ENCODE peak calls at places on chromosome 4, in five cellular contexts. R is progenitor cell of endocrine pancreas, X is endothelial cell, H is kidney glomerular epithelial cell, P is D341Med. E is an unnamed sample.

GRCh38 chr4:139242511-139243051 is 37.4 kb downstream of the MGARP start:
- DNase-seq in R (no peak), X (no peak), H (peak), P (no peak), E (no peak)

GRCh38 chr4:109177411-109177810 is 125.0 kb downstream of the COL25A1 start:
- DNase-seq in R (no peak), X (no peak), H (no peak), P (no peak), E (no peak)

GRCh38 chr4:186657766-186658165 is 65.9 kb downstream of the FAT1 start:
- DNase-seq in R (no peak), X (no peak), H (no peak), P (no peak), E (no peak)

GRCh38 chr4:4837316-4837715 is 22.1 kb upstream of the MSX1 start:
- DNase-seq in R (no peak), X (no peak), H (no peak), P (no peak), E (no peak)

GRCh38 chr4:136526517-136526916 is 1005.8 kb downstream of the PCDH18 start:
- DNase-seq in R (no peak), X (no peak), H (peak), P (no peak), E (no peak)

GRCh38 chr4:39348371-39349265 is 17.5 kb downstream of the RFC1 start:
- DNase-seq in R (no peak), X (no peak), H (no peak), P (peak), E (no peak)

GRCh38 chr4:53563824-53564223 is 27.5 kb downstream of the LNX1 start:
- DNase-seq in R (no peak), X (no peak), H (no peak), P (no peak), E (no peak)

GRCh38 chr4:105179539-105180401 is 33.1 kb downstream of the TET2 start:
- DNase-seq in R (no peak), X (no peak), H (no peak), P (no peak), E (no peak)

GRCh38 chr4:33381806-33382205 is 2661.6 kb downstream of the PCDH7 start:
- DNase-seq in R (no peak), X (no peak), H (no peak), P (no peak), E (no peak)

GRCh38 chr4:169791527-169792156 is 33.9 kb upstream of the HPF1 start:
- DNase-seq in R (peak), X (peak), H (peak), P (peak), E (peak)

GRCh38 chr4:84238247-84239090 is 260.6 kb downstream of the NKX6-1 start:
- DNase-seq in R (no peak), X (no peak), H (no peak), P (no peak), E (no peak)

GRCh38 chr4:70522626-70523025 is 4.3 kb downstream of the AMTN start:
- DNase-seq in R (no peak), X (no peak), H (no peak), P (no peak), E (no peak)

GRCh38 chr4:97394653-97395052 is 748.6 kb downstream of the STPG2 start:
- DNase-seq in R (no peak), X (no peak), H (peak), P (no peak), E (no peak)

GRCh38 chr4:41572414-41572986 is 34.5 kb downstream of the LIMCH1 start:
- DNase-seq in R (no peak), X (no peak), H (no peak), P (no peak), E (no peak)

GRCh38 chr4:73631565-73632226 is 11.5 kb upstream of the RASSF6 start:
- DNase-seq in R (no peak), X (no peak), H (no peak), P (no peak), E (no peak)

GRCh38 chr4:104500452-104500851 is 5.8 kb upstream of the CXXC4 start:
- DNase-seq in R (no peak), X (peak), H (no peak), P (no peak), E (no peak)

GRCh38 chr4:38154251-38154650 is 194.1 kb downstream of the PTTG2 start:
- DNase-seq in R (no peak), X (no peak), H (no peak), P (no peak), E (no peak)

GRCh38 chr4:14719053-14719452 is 283.2 kb upstream of the CPEB2 start:
- DNase-seq in R (no peak), X (no peak), H (peak), P (no peak), E (no peak)

GRCh38 chr4:149980941-149981340 is 97.3 kb upstream of the DCLK2 start:
- DNase-seq in R (no peak), X (peak), H (peak), P (peak), E (peak)

GRCh38 chr4:134628074-134628473 is 426.5 kb upstream of the PABPC4L start:
- DNase-seq in R (no peak), X (no peak), H (no peak), P (no peak), E (no peak)

GRCh38 chr4:25174674-25175073 is 14.4 kb upstream of the SEPSECS start:
- DNase-seq in R (no peak), X (no peak), H (no peak), P (no peak), E (no peak)

GRCh38 chr4:169121920-169122319 is 111.9 kb upstream of the CBR4 start:
- DNase-seq in R (no peak), X (no peak), H (no peak), P (no peak), E (no peak)

GRCh38 chr4:121951570-121952110 is at the start of gene TRPC3:
- DNase-seq in R (peak), X (peak), H (no peak), P (peak), E (peak)

GRCh38 chr4:95572304-95572991 is 23.7 kb upstream of the UNC5C start:
- DNase-seq in R (no peak), X (peak), H (peak), P (no peak), E (peak)

GRCh38 chr4:152476796-152477195 is 59.1 kb downstream of the FBXW7 start:
- DNase-seq in R (no peak), X (no peak), H (no peak), P (no peak), E (no peak)

GRCh38 chr4:79050521-79050880 is 111.3 kb upstream of the PAQR3 start:
- DNase-seq in R (no peak), X (no peak), H (no peak), P (peak), E (no peak)

GRCh38 chr4:1602621-1603412 is 81.3 kb downstream of the FAM53A start:
- DNase-seq in R (no peak), X (no peak), H (no peak), P (no peak), E (no peak)

GRCh38 chr4:21090098-21090666 is 389.9 kb downstream of the PACRGL start:
- DNase-seq in R (no peak), X (no peak), H (no peak), P (no peak), E (no peak)

GRCh38 chr4:15240764-15241163 is 187.1 kb upstream of the C1QTNF7 start:
- DNase-seq in R (no peak), X (no peak), H (peak), P (no peak), E (no peak)

GRCh38 chr4:14168919-14169318 is 541.4 kb upstream of the BOD1L1 start:
- DNase-seq in R (no peak), X (no peak), H (peak), P (no peak), E (no peak)

GRCh38 chr4:153212755-153213154 is 8.5 kb downstream of the TRIM2 start:
- DNase-seq in R (no peak), X (no peak), H (no peak), P (no peak), E (no peak)